ENCODE peak calls at places on chromosome 21, in six cellular contexts. One of them, this sample, is unnamed.

GRCh38 chr21:42081138-42081537 is 10.0 kb downstream of the UMODL1 start:
- DNase-seq in right lobe of liver: no peak
- DNase-seq in astrocyte of the spinal cord: no peak
- DNase-seq in fibroblast of mammary gland: peak
- DNase-seq in lower leg skin: no peak
- DNase-seq in nephron progenitor cell: peak
- DNase-seq in this sample: no peak

GRCh38 chr21:17929514-17929913 is 110.4 kb upstream of the C21orf91 start:
- DNase-seq in lower leg skin: no peak
- DNase-seq in right lobe of liver: no peak
- DNase-seq in astrocyte of the spinal cord: no peak
- DNase-seq in fibroblast of mammary gland: no peak
- DNase-seq in nephron progenitor cell: no peak
- DNase-seq in this sample: no peak

GRCh38 chr21:21714396-21714795 is 716.2 kb downstream of the NCAM2 start:
- DNase-seq in fibroblast of mammary gland: peak
- DNase-seq in lower leg skin: no peak
- DNase-seq in astrocyte of the spinal cord: peak
- DNase-seq in right lobe of liver: no peak
- DNase-seq in nephron progenitor cell: no peak
- DNase-seq in this sample: no peak

GRCh38 chr21:38768385-38769071 is 37.2 kb upstream of the ETS2 start:
- DNase-seq in astrocyte of the spinal cord: peak
- DNase-seq in right lobe of liver: no peak
- DNase-seq in nephron progenitor cell: no peak
- DNase-seq in lower leg skin: peak
- DNase-seq in fibroblast of mammary gland: peak
- DNase-seq in this sample: peak

GRCh38 chr21:8991968-8992621 is 1529.3 kb upstream of the TPTE start:
- DNase-seq in lower leg skin: peak
- DNase-seq in astrocyte of the spinal cord: no peak
- DNase-seq in nephron progenitor cell: no peak
- DNase-seq in right lobe of liver: no peak
- DNase-seq in fibroblast of mammary gland: no peak
- DNase-seq in this sample: peak

GRCh38 chr21:36917487-36918158 is 48.8 kb downstream of the HLCS start:
- DNase-seq in astrocyte of the spinal cord: peak
- DNase-seq in right lobe of liver: peak
- DNase-seq in lower leg skin: peak
- DNase-seq in fibroblast of mammary gland: peak
- DNase-seq in nephron progenitor cell: no peak
- DNase-seq in this sample: no peak

GRCh38 chr21:38123626-38124025 is 133.2 kb upstream of the KCNJ15 start:
- DNase-seq in nephron progenitor cell: no peak
- DNase-seq in right lobe of liver: no peak
- DNase-seq in lower leg skin: no peak
- DNase-seq in astrocyte of the spinal cord: no peak
- DNase-seq in fibroblast of mammary gland: no peak
- DNase-seq in this sample: no peak

GRCh38 chr21:38952890-38953289 is 147.2 kb downstream of the ETS2 start:
- DNase-seq in nephron progenitor cell: no peak
- DNase-seq in fibroblast of mammary gland: no peak
- DNase-seq in astrocyte of the spinal cord: no peak
- DNase-seq in lower leg skin: no peak
- DNase-seq in right lobe of liver: no peak
- DNase-seq in this sample: no peak

GRCh38 chr21:39105341-39105765 is 77.9 kb downstream of the PSMG1 start:
- DNase-seq in nephron progenitor cell: no peak
- DNase-seq in right lobe of liver: no peak
- DNase-seq in astrocyte of the spinal cord: no peak
- DNase-seq in fibroblast of mammary gland: no peak
- DNase-seq in lower leg skin: peak
- DNase-seq in this sample: no peak

GRCh38 chr21:38351961-38352521 is 95.2 kb downstream of the KCNJ15 start:
- DNase-seq in nephron progenitor cell: no peak
- DNase-seq in fibroblast of mammary gland: peak
- DNase-seq in astrocyte of the spinal cord: peak
- DNase-seq in lower leg skin: no peak
- DNase-seq in right lobe of liver: no peak
- DNase-seq in this sample: no peak

GRCh38 chr21:38910390-38911008 is 104.8 kb downstream of the ETS2 start:
- DNase-seq in astrocyte of the spinal cord: no peak
- DNase-seq in nephron progenitor cell: no peak
- DNase-seq in right lobe of liver: peak
- DNase-seq in fibroblast of mammary gland: no peak
- DNase-seq in lower leg skin: no peak
- DNase-seq in this sample: no peak

GRCh38 chr21:41777934-41778815 is 11.3 kb upstream of the RIPK4 start:
- DNase-seq in fibroblast of mammary gland: peak
- DNase-seq in nephron progenitor cell: peak
- DNase-seq in astrocyte of the spinal cord: peak
- DNase-seq in lower leg skin: peak
- DNase-seq in right lobe of liver: peak
- DNase-seq in this sample: no peak

GRCh38 chr21:38380391-38381137 is 117.7 kb downstream of the ERG start:
- DNase-seq in astrocyte of the spinal cord: peak
- DNase-seq in lower leg skin: no peak
- DNase-seq in right lobe of liver: no peak
- DNase-seq in nephron progenitor cell: no peak
- DNase-seq in fibroblast of mammary gland: peak
- DNase-seq in this sample: no peak

GRCh38 chr21:39863111-39863510 is 4.1 kb upstream of the PCP4 start:
- DNase-seq in nephron progenitor cell: no peak
- DNase-seq in lower leg skin: no peak
- DNase-seq in fibroblast of mammary gland: no peak
- DNase-seq in right lobe of liver: no peak
- DNase-seq in astrocyte of the spinal cord: peak
- DNase-seq in this sample: no peak

GRCh38 chr21:40575983-40576382 is 271.0 kb downstream of the DSCAM start:
- DNase-seq in lower leg skin: no peak
- DNase-seq in right lobe of liver: no peak
- DNase-seq in nephron progenitor cell: no peak
- DNase-seq in fibroblast of mammary gland: no peak
- DNase-seq in astrocyte of the spinal cord: peak
- DNase-seq in this sample: no peak

GRCh38 chr21:27104749-27105439 is 138.0 kb upstream of the ADAMTS5 start:
- DNase-seq in lower leg skin: no peak
- DNase-seq in fibroblast of mammary gland: peak
- DNase-seq in nephron progenitor cell: no peak
- DNase-seq in astrocyte of the spinal cord: peak
- DNase-seq in right lobe of liver: no peak
- DNase-seq in this sample: no peak

GRCh38 chr21:41366522-41367151 is 4.8 kb downstream of the MX2 start:
- DNase-seq in astrocyte of the spinal cord: peak
- DNase-seq in fibroblast of mammary gland: peak
- DNase-seq in lower leg skin: peak
- DNase-seq in nephron progenitor cell: no peak
- DNase-seq in right lobe of liver: no peak
- DNase-seq in this sample: peak

GRCh38 chr21:38384675-38385074 is 113.6 kb downstream of the ERG start:
- DNase-seq in right lobe of liver: no peak
- DNase-seq in lower leg skin: no peak
- DNase-seq in nephron progenitor cell: no peak
- DNase-seq in fibroblast of mammary gland: no peak
- DNase-seq in astrocyte of the spinal cord: no peak
- DNase-seq in this sample: no peak

GRCh38 chr21:35191128-35191527 is 142.0 kb upstream of the RUNX1 start:
- DNase-seq in right lobe of liver: no peak
- DNase-seq in astrocyte of the spinal cord: no peak
- DNase-seq in nephron progenitor cell: no peak
- DNase-seq in lower leg skin: no peak
- DNase-seq in fibroblast of mammary gland: no peak
- DNase-seq in this sample: no peak

GRCh38 chr21:28283652-28284490 is 708.8 kb downstream of the LTN1 start:
- DNase-seq in fibroblast of mammary gland: peak
- DNase-seq in lower leg skin: no peak
- DNase-seq in astrocyte of the spinal cord: peak
- DNase-seq in nephron progenitor cell: no peak
- DNase-seq in right lobe of liver: no peak
- DNase-seq in this sample: no peak

GRCh38 chr21:44817506-44817880 is 369 bp downstream of the SUMO3 start:
- DNase-seq in nephron progenitor cell: peak
- DNase-seq in fibroblast of mammary gland: peak
- DNase-seq in lower leg skin: peak
- DNase-seq in right lobe of liver: peak
- DNase-seq in astrocyte of the spinal cord: peak
- DNase-seq in this sample: peak

DNA sequence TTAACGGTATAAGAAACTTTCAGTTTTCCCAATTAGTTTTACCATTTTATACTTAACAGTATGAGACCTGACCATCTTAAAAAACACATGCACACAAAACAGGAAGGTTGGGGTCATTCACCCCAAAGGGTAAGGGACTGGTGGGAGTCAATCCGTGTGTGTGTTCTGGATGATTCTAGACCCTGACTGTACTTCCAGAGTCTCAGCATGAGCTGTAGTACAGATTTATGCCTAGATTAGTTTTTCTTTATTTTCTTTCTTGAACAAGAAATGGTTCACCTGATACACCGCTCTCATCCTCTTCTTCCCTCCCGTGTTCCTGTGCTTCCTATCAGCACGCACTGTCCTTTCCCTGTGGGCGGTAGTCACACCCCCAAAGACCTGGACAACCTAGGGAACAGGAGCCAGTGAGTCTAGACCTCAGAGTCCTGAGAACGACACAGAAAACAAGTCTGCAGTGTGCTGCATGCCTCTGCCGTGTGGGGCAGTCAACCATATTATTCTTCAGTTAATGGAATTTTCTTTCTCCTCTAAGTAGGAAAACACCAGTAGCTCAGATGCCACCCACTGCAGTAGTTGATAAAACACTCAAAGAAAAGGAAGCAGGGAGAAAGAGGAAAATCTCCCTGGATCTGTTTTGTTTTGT is 38.9 kb upstream of the MRPS6 start:
- DNase-seq in nephron progenitor cell: no peak
- DNase-seq in fibroblast of mammary gland: no peak
- DNase-seq in right lobe of liver: no peak
- DNase-seq in astrocyte of the spinal cord: no peak
- DNase-seq in lower leg skin: no peak
- DNase-seq in this sample: no peak
- TF ChIP-seq CTCF in nephron progenitor cell: no peak
- TF ChIP-seq CTCF in fibroblast of mammary gland: peak
- TF ChIP-seq CTCF in right lobe of liver: no peak
- TF ChIP-seq CTCF in astrocyte of the spinal cord: no peak
- TF ChIP-seq CTCF in lower leg skin: no peak
- TF ChIP-seq CTCF in this sample: no peak

GRCh38 chr21:14609274-14609673 is 63.2 kb upstream of the SAMSN1 start:
- DNase-seq in lower leg skin: no peak
- DNase-seq in astrocyte of the spinal cord: no peak
- DNase-seq in nephron progenitor cell: no peak
- DNase-seq in right lobe of liver: no peak
- DNase-seq in fibroblast of mammary gland: no peak
- DNase-seq in this sample: no peak
- TF ChIP-seq CTCF in lower leg skin: no peak
- TF ChIP-seq CTCF in astrocyte of the spinal cord: no peak
- TF ChIP-seq CTCF in nephron progenitor cell: no peak
- TF ChIP-seq CTCF in right lobe of liver: no peak
- TF ChIP-seq CTCF in fibroblast of mammary gland: no peak
- TF ChIP-seq CTCF in this sample: no peak

DNA sequence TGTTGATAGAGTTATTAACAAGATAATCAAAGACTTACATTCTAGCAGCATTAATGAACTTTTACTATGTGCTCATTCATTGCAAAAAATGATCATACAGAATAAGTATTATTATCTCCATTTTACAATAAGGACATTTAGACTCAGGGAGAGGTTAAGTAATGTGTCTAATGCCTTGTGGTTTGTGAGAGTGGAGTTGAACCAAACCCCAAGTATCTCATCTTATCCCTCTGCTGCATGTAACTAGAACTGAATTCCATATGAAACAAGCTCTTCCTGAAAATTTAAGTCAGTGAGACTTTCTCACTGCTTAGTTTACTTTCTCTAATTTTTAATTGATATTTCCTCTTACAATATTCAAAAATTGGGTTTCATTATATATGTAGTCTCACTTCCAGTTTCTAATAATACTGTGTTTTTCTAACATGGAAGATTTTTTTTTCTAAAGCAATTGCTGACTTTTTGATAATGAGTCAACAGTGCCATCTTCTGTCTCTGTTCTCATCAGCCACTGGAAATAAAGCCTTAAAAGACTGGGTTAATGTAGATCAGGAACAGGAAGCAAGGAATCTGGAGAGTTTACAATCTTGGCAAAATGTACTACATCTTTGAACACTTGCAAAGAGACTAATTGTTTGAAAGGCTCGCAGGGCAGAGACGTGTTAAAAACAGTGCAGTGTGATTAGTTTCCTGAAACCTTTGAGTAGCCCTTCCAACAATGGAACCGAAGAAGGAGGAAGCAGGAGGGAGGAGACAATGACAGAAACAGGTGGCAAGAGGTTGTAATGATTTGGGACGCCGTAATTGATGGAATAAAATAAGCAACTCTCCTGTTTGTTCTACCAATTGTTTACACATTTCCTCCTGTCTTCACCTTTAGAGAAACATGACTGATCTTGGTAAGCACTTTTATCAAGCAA is 567.6 kb downstream of the MRPL39 start:
- DNase-seq in lower leg skin: no peak
- DNase-seq in nephron progenitor cell: no peak
- DNase-seq in astrocyte of the spinal cord: peak
- DNase-seq in fibroblast of mammary gland: peak
- DNase-seq in right lobe of liver: no peak
- DNase-seq in this sample: peak
- TF ChIP-seq CTCF in lower leg skin: no peak
- TF ChIP-seq CTCF in nephron progenitor cell: no peak
- TF ChIP-seq CTCF in astrocyte of the spinal cord: peak
- TF ChIP-seq CTCF in fibroblast of mammary gland: peak
- TF ChIP-seq CTCF in right lobe of liver: peak
- TF ChIP-seq CTCF in this sample: peak

GRCh38 chr21:32131164-32131563 is 147.7 kb downstream of the MIS18A start:
- DNase-seq in astrocyte of the spinal cord: no peak
- DNase-seq in right lobe of liver: no peak
- DNase-seq in nephron progenitor cell: no peak
- DNase-seq in lower leg skin: no peak
- DNase-seq in fibroblast of mammary gland: no peak
- DNase-seq in this sample: no peak
- TF ChIP-seq CTCF in astrocyte of the spinal cord: no peak
- TF ChIP-seq CTCF in right lobe of liver: no peak
- TF ChIP-seq CTCF in nephron progenitor cell: no peak
- TF ChIP-seq CTCF in lower leg skin: no peak
- TF ChIP-seq CTCF in fibroblast of mammary gland: no peak
- TF ChIP-seq CTCF in this sample: no peak

GRCh38 chr21:43360441-43361126 is 66.3 kb downstream of the SIK1 start:
- DNase-seq in astrocyte of the spinal cord: no peak
- DNase-seq in lower leg skin: no peak
- DNase-seq in right lobe of liver: no peak
- DNase-seq in nephron progenitor cell: no peak
- DNase-seq in fibroblast of mammary gland: no peak
- DNase-seq in this sample: no peak

GRCh38 chr21:43361493-43362296 is 65.2 kb downstream of the SIK1 start:
- DNase-seq in lower leg skin: peak
- DNase-seq in nephron progenitor cell: no peak
- DNase-seq in right lobe of liver: no peak
- DNase-seq in fibroblast of mammary gland: peak
- DNase-seq in astrocyte of the spinal cord: peak
- DNase-seq in this sample: peak

GRCh38 chr21:43362928-43363314 is 64.0 kb downstream of the SIK1 start:
- DNase-seq in fibroblast of mammary gland: no peak
- DNase-seq in astrocyte of the spinal cord: peak
- DNase-seq in lower leg skin: no peak
- DNase-seq in right lobe of liver: no peak
- DNase-seq in nephron progenitor cell: peak
- DNase-seq in this sample: no peak

GRCh38 chr21:43362306-43362927 is 64.5 kb downstream of the SIK1 start:
- DNase-seq in right lobe of liver: peak
- DNase-seq in lower leg skin: peak
- DNase-seq in fibroblast of mammary gland: peak
- DNase-seq in astrocyte of the spinal cord: peak
- DNase-seq in nephron progenitor cell: peak
- DNase-seq in this sample: peak

GRCh38 chr21:43361127-43361492 is 65.8 kb downstream of the SIK1 start:
- DNase-seq in nephron progenitor cell: peak
- DNase-seq in lower leg skin: no peak
- DNase-seq in astrocyte of the spinal cord: no peak
- DNase-seq in right lobe of liver: no peak
- DNase-seq in fibroblast of mammary gland: peak
- DNase-seq in this sample: no peak
- TF ChIP-seq CTCF in nephron progenitor cell: no peak
- TF ChIP-seq CTCF in lower leg skin: no peak
- TF ChIP-seq CTCF in astrocyte of the spinal cord: no peak
- TF ChIP-seq CTCF in right lobe of liver: no peak
- TF ChIP-seq CTCF in fibroblast of mammary gland: no peak
- TF ChIP-seq CTCF in this sample: no peak